ENCODE peak calls at places on chromosomes 6 and 20, in nine cellular contexts. J, H, N, V, C, F, P, L and X are unnamed samples.

GRCh38 chr6:122753688-122754056 is 25.8 kb upstream of the FABP7 start:
- DNase-seq in J (no peak), H (no peak), N (no peak), V (peak; percentile 37), C (peak; percentile 9), F (no peak), P (no peak), L (no peak), X (peak; percentile 4)

GRCh38 chr6:107637914-107638313 is 148.0 kb downstream of the SOBP start:
- DNase-seq in J (no peak), H (no peak), N (no peak), V (no peak), C (no peak), F (no peak), P (no peak), L (no peak), X (no peak)

GRCh38 chr6:160462551-160463109 is 114.5 kb downstream of the SLC22A3 start:
- DNase-seq in J (no peak), H (no peak), N (no peak), V (peak; percentile 87), C (no peak), F (peak; percentile 81), P (no peak), L (no peak), X (peak; percentile 82)

GRCh38 chr6:144661101-144661806 is 376.1 kb downstream of the UTRN start:
- DNase-seq in J (peak; percentile 72), H (no peak), N (peak; percentile 39), V (no peak), C (no peak), F (peak; percentile 32), P (no peak), L (peak; percentile 54), X (no peak)

GRCh38 chr6:156416392-156416791 is 360.8 kb upstream of the ARID1B start:
- DNase-seq in J (no peak), H (no peak), N (no peak), V (no peak), C (no peak), F (no peak), P (no peak), L (no peak), X (no peak)

GRCh38 chr6:7939864-7940228 is 29.3 kb upstream of the TXNDC5 start:
- DNase-seq in J (no peak), H (no peak), N (peak; percentile 23), V (no peak), C (no peak), F (no peak), P (no peak), L (no peak), X (peak; percentile 29)

GRCh38 chr6:71886184-71887005 is at the start of gene RIMS1:
- DNase-seq in J (peak; percentile 90), H (peak; percentile 69), N (peak; percentile 84), V (no peak), C (peak; percentile 68), F (peak; percentile 0), P (no peak), L (peak; percentile 54), X (peak; percentile 5)

GRCh38 chr6:26240981-26241770 is 123.8 kb upstream of the BTN3A2 start:
- DNase-seq in J (peak; percentile 54), H (no peak), N (peak; percentile 45), V (peak; percentile 88), C (no peak), F (no peak), P (no peak), L (no peak), X (peak; percentile 87)

GRCh38 chr6:114446342-114446741 is 103.5 kb upstream of the HS3ST5 start:
- DNase-seq in J (no peak), H (no peak), N (no peak), V (no peak), C (no peak), F (no peak), P (no peak), L (no peak), X (no peak)

GRCh38 chr6:13924949-13925881 is at the start of gene RNF182:
- DNase-seq in J (peak; percentile 63), H (no peak), N (peak; percentile 34), V (no peak), C (peak; percentile 61), F (no peak), P (no peak), L (no peak), X (no peak)

GRCh38 chr6:1770435-1770843 is 160.7 kb downstream of the FOXC1 start:
- DNase-seq in J (no peak), H (no peak), N (no peak), V (no peak), C (no peak), F (peak; percentile 16), P (no peak), L (no peak), X (no peak)

GRCh38 chr6:43840490-43841218 is 70.6 kb downstream of the VEGFA start:
- DNase-seq in J (no peak), H (no peak), N (no peak), V (peak; percentile 89), C (no peak), F (peak; percentile 62), P (no peak), L (no peak), X (peak; percentile 41)

DNA sequence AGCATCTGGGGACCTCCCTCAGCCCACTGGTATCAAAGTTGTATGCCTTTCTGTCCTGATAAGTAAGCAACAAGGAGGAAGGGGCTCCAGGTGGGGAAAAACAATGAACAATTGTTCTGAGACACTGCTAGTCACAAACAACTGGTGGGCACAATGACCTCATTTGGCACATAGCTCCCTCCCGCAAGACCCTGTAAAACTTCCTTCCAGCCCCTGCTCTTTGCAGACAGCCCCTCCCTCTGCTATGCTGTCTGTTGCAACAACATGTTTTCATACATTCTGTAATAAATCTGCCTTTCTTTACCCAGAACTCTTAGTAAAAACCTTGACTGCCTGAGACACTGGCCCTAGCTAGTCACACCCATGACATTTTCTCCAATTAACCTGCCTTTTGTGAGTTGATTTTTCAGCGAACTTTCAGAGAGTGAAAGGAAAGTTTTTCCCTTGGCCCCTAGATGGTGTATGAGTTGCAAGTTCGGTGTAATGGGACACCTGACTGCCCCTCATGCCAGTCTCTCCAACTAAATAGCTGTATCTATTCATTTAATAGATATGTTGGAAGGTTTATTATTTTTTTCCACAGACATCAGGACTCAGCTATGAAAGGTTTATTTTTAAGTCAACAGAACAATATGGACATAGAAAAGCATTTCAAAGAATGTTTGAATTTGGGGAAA is 142.3 kb upstream of the SLC22A16 start:
- DNase-seq in J (peak; percentile 63), H (no peak), N (no peak), V (peak; percentile 3), C (no peak), F (peak; percentile 13), P (no peak), L (peak; percentile 45), X (peak; percentile 16)
- TF ChIP-seq CTCF in J (peak; percentile 75), H (peak; percentile 5), N (peak; percentile 33), V (peak; percentile 21), C (peak; percentile 28), F (no peak), P (peak; percentile 19), L (peak; percentile 43), X (peak; percentile 13)

GRCh38 chr6:139430897-139431601 is 56.6 kb upstream of the CITED2 start:
- DNase-seq in J (no peak), H (no peak), N (no peak), V (peak; percentile 36), C (no peak), F (no peak), P (no peak), L (no peak), X (no peak)

GRCh38 chr6:139431602-139431956 is 57.1 kb upstream of the CITED2 start:
- DNase-seq in J (no peak), H (no peak), N (no peak), V (no peak), C (no peak), F (no peak), P (no peak), L (no peak), X (no peak)

GRCh38 chr6:139429559-139430150 is 55.2 kb upstream of the CITED2 start:
- DNase-seq in J (no peak), H (no peak), N (peak; percentile 21), V (no peak), C (no peak), F (no peak), P (no peak), L (no peak), X (no peak)

GRCh38 chr6:139436521-139437348 is 62.3 kb upstream of the CITED2 start:
- DNase-seq in J (no peak), H (no peak), N (no peak), V (peak; percentile 64), C (peak; percentile 31), F (no peak), P (no peak), L (no peak), X (peak; percentile 29)

GRCh38 chr6:139433647-139434419 is 59.4 kb upstream of the CITED2 start:
- DNase-seq in J (no peak), H (no peak), N (no peak), V (no peak), C (peak; percentile 65), F (peak; percentile 27), P (no peak), L (peak; percentile 24), X (peak; percentile 32)
- H3K4me3 ChIP-seq in J (no peak overlapping the region), H (no peak overlapping the region), N (no peak overlapping the region), V (no peak overlapping the region), C (no peak overlapping the region), F (no peak overlapping the region), P (no peak overlapping the region), L (no peak overlapping the region), X (no peak overlapping the region)

DNA sequence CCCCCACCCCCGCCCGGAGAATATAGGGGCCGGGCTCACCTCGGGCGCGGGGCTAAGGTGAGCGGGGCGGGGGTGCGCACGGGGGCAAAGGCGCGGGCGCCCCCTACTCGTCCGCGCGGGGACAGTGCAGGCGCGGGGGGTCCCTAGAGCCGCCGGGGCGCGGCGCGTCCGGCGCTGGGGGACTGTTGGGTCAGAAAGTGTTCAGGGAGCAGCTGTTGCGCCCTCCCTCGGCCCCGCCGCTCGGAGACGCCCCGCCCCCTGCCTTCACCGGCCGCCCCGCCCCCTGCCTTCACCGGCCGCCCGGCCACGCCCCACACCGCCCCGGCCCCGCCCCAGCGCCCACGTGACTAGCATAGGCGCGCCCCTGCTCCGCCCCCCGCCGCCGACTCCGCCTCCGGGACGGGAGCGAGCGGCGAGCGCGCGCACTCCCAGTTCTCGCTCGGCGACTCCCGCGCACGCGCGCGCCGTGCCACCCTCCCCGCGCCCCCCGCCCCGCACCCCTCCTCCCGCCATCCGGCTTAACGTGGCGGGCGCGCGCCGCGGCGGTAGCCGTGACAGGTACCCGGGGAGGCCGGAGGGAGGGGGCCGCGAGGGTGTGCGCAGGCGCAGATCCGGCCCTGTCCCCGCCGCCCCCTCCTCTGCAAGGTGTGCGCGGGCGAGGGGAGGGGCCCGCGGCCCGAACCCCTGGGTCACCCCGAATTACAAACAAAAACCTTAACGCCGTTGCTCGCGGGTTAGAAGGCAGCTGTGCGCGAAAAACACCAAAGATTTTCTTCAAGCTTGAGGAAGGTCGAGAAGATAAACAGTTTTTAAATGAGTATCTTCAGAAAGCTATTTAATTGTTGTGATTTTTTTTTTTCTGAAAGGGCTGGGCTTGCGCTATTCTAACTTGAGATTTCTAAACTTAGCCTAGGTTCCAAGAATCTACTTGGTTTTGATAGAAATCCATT is 704 bp upstream of the ZNF217 start:
- DNase-seq in J (peak; percentile 99), H (peak; percentile 97), N (peak; percentile 97), V (peak; percentile 95), C (peak; percentile 99), F (peak; percentile 86), P (peak; percentile 99), L (peak; percentile 98), X (peak; percentile 97)
- TF ChIP-seq CTCF in J (peak; percentile 67), H (peak; percentile 36), N (peak; percentile 62), V (no peak), C (no peak), F (no peak), P (peak; percentile 15), L (peak; percentile 40), X (no peak)

GRCh38 chr6:75604294-75604693 is 2.6 kb downstream of the SENP6 start:
- DNase-seq in J (no peak), H (no peak), N (no peak), V (no peak), C (no peak), F (no peak), P (no peak), L (no peak), X (no peak)
- H3K4me3 ChIP-seq in J (peak overlapping the region; percentile 99), H (peak overlapping the region; percentile 81), N (peak overlapping the region; percentile 69), V (peak overlapping the region; percentile 98), C (peak overlapping the region; percentile 95), F (peak overlapping the region; percentile 84), P (peak overlapping the region; percentile 71), L (peak overlapping the region; percentile 86), X (peak overlapping the region; percentile 87)